ENCODE peak calls at places on chromosomes 2 and 18, in nine cellular contexts. R is hepatocyte, P is cardiac muscle cell, Q is left lung, Y is A549, G is fibroblast of lung, D is GM23248, V is HCT116, H is IMR-90. W is an unnamed sample.

GRCh38 chr2:227765788-227766187 is 20.1 kb downstream of the SCYGR8 start:
- DNase-seq in D (no peak), V (no peak), Y (no peak), H (no peak), G (no peak), P (no peak), R (no peak), Q (no peak), W (no peak)

GRCh38 chr2:29920130-29920577 is 1.2 kb downstream of the ALK start:
- DNase-seq in V (no peak), Y (peak; percentile 27), R (peak; percentile 87), P (peak; percentile 93), Q (peak; percentile 45), G (peak; percentile 13), D (peak; percentile 60), H (no peak), W (peak; percentile 64)

GRCh38 chr18:76619342-76620315 is 124.6 kb upstream of the ZNF516 start:
- DNase-seq in H (peak; percentile 58), R (peak; percentile 78), Q (peak; percentile 80), P (peak; percentile 88), D (peak; percentile 76), V (no peak), Y (no peak), G (peak; percentile 76), W (peak; percentile 80)

GRCh38 chr2:159030674-159031380 is 62.4 kb downstream of the TANC1 start:
- DNase-seq in G (peak; percentile 86), H (peak; percentile 83), D (peak; percentile 52), P (peak; percentile 94), R (peak; percentile 63), V (peak; percentile 23), Y (peak; percentile 47), Q (no peak), W (no peak)

GRCh38 chr2:187493877-187494568 is 46.0 kb upstream of the CALCRL start:
- DNase-seq in G (no peak), H (no peak), V (no peak), R (no peak), Y (no peak), P (no peak), Q (no peak), D (no peak), W (no peak)

GRCh38 chr2:30155202-30155601 is 8.4 kb downstream of the YPEL5 start:
- DNase-seq in G (no peak), P (no peak), D (no peak), R (no peak), V (no peak), Q (no peak), H (peak; percentile 46), Y (no peak), W (no peak)

GRCh38 chr18:6920099-6920955 is 190.8 kb downstream of the ARHGAP28 start:
- DNase-seq in P (peak; percentile 73), H (peak; percentile 68), R (peak; percentile 72), Q (no peak), D (peak; percentile 74), Y (peak; percentile 63), V (no peak), G (peak; percentile 79), W (no peak)

GRCh38 chr2:234251326-234252271 is 201.1 kb downstream of the SPP2 start:
- DNase-seq in P (no peak), V (no peak), R (peak; percentile 68), H (peak; percentile 98), Q (no peak), D (peak; percentile 96), Y (peak; percentile 91), G (peak; percentile 95), W (no peak)

GRCh38 chr2:70461414-70461813 is 92.2 kb downstream of the TGFA start:
- DNase-seq in V (no peak), H (no peak), G (no peak), R (no peak), P (no peak), D (no peak), Y (no peak), Q (no peak), W (no peak)

GRCh38 chr2:126208266-126208665 is 447.7 kb upstream of the GYPC start:
- DNase-seq in H (no peak), R (no peak), Y (no peak), V (no peak), Q (no peak), G (no peak), D (no peak), P (no peak), W (no peak)

GRCh38 chr2:26008851-26009566 is 24.9 kb upstream of the RAB10 start:
- DNase-seq in P (no peak), H (peak; percentile 79), Y (peak; percentile 91), R (peak; percentile 79), V (peak; percentile 43), D (peak; percentile 91), G (peak; percentile 90), Q (peak; percentile 87), W (peak; percentile 82)

GRCh38 chr18:32040936-32041335 is 22.3 kb downstream of the RNF125 start:
- DNase-seq in P (no peak), Q (no peak), H (no peak), D (no peak), R (no peak), V (no peak), Y (no peak), G (no peak), W (no peak)

GRCh38 chr2:64141711-64142405 is 2.4 kb downstream of the PELI1 start:
- DNase-seq in Y (no peak), H (peak; percentile 28), R (no peak), G (peak; percentile 43), D (peak; percentile 21), Q (no peak), V (no peak), P (no peak), W (no peak)

GRCh38 chr18:66759017-66759416 is 155.1 kb upstream of the CDH19 start:
- DNase-seq in G (no peak), R (no peak), P (no peak), Y (no peak), Q (no peak), V (no peak), H (no peak), D (no peak), W (no peak)

GRCh38 chr2:159462961-159463360 is 153.4 kb downstream of the BAZ2B start:
- DNase-seq in Y (no peak), H (no peak), P (no peak), G (no peak), D (no peak), R (no peak), Q (no peak), V (no peak), W (no peak)

GRCh38 chr2:143513081-143513480 is 383.9 kb downstream of the ARHGAP15 start:
- DNase-seq in V (peak; percentile 19), Q (no peak), P (peak; percentile 53), H (peak; percentile 75), G (peak; percentile 87), D (peak; percentile 76), Y (peak; percentile 36), R (peak; percentile 60), W (no peak)

DNA sequence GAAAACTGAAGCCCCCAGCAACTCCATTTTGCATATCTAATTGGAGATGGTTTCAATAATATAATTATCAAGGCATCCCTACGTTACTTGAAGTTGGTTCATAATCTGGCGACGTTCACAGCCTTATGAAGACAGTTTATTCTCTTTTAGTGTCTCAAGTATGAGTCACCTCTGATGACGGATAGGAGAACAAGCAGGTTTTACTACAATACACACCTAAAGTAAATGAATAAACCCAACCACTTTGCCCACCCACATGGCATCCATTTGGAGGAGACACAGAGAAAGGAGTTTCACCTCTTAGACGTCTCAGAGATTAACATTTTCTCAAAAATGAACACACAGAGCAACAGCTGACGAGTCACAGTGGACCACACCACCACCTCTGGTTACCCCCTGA is 40.8 kb downstream of the BCL11A start:
- DNase-seq in R (peak; percentile 61), P (no peak), V (no peak), Y (no peak), Q (no peak), H (peak; percentile 17), G (no peak), D (no peak), W (no peak)
- H3K27ac ChIP-seq in R (peak overlapping the region; percentile 93), P (no peak overlapping the region), V (no peak overlapping the region), Y (no peak overlapping the region), Q (no peak overlapping the region), H (no peak overlapping the region), G (no peak overlapping the region), D (no peak overlapping the region), W (no peak overlapping the region)

GRCh38 chr18:49967171-49967570 is 153.8 kb upstream of the ACAA2 start:
- DNase-seq in H (no peak), R (peak; percentile 54), P (no peak), G (no peak), D (no peak), Q (no peak), Y (peak; percentile 10), V (peak; percentile 56), W (no peak)

GRCh38 chr18:49968649-49969309 is 155.4 kb upstream of the ACAA2 start:
- DNase-seq in D (no peak), Y (no peak), V (no peak), R (no peak), Q (no peak), P (no peak), G (no peak), H (no peak), W (no peak)

GRCh38 chr18:49967914-49968313 is 154.6 kb upstream of the ACAA2 start:
- DNase-seq in Y (no peak), H (no peak), G (no peak), P (no peak), Q (no peak), D (no peak), R (no peak), V (no peak), W (no peak)

GRCh38 chr18:49963217-49963616 is 149.9 kb upstream of the ACAA2 start:
- DNase-seq in H (no peak), Y (no peak), R (no peak), P (no peak), D (no peak), G (no peak), V (no peak), Q (no peak), W (no peak)

GRCh38 chr18:49966090-49966489 is 152.8 kb upstream of the ACAA2 start:
- DNase-seq in Q (no peak), V (peak; percentile 51), P (no peak), R (no peak), G (no peak), Y (no peak), D (no peak), H (no peak), W (no peak)
- H3K27ac ChIP-seq in Q (no peak overlapping the region), V (no peak overlapping the region), P (no peak overlapping the region), R (peak overlapping the region; percentile 36), G (no peak overlapping the region), Y (peak overlapping the region; percentile 49), D (no peak overlapping the region), H (no peak overlapping the region), W (no peak overlapping the region)

DNA sequence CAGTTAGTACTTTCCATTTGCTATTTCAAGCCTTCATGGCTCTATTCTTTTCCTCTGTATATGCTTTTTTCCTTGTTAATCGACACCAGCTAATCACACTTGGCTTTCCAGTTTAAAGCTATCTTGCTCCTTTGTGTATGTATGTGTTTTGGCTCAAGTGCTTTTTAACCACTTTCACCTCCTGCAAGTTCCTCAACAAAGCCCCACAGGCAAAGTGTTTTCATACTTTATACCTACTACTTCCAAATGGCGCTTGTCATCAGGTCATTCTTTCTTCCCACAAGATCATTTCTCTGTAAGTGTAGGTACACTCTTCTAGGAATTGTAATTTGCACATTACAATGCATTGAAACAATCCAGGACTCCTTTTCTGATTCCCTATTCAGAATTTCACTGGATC is 64.0 kb upstream of the FIGN start:
- DNase-seq in G (no peak), P (peak; percentile 19), Y (no peak), H (no peak), R (no peak), Q (no peak), D (no peak), V (no peak), W (no peak)
- H3K27ac ChIP-seq in G (no peak overlapping the region), P (peak overlapping the region; percentile 18), Y (no peak overlapping the region), H (no peak overlapping the region), R (no peak overlapping the region), Q (no peak overlapping the region), D (no peak overlapping the region), V (no peak overlapping the region), W (no peak overlapping the region)

GRCh38 chr2:39142904-39143617 is 22.2 kb upstream of the SOS1 start:
- DNase-seq in Y (no peak), Q (no peak), G (no peak), V (no peak), D (no peak), R (no peak), P (no peak), H (no peak), W (no peak)
- H3K27ac ChIP-seq in Y (no peak overlapping the region), Q (no peak overlapping the region), G (no peak overlapping the region), V (no peak overlapping the region), D (no peak overlapping the region), R (no peak overlapping the region), P (no peak overlapping the region), H (no peak overlapping the region), W (no peak overlapping the region)